ENCODE peak calls at places on chromosomes 11 and 22, in seven cellular contexts. T, B, D, J, S, G and H are unnamed samples.

GRCh38 chr11:68340003-68340767 is 27.8 kb downstream of the LRP5 start:
- DNase-seq in T (no peak), B (no peak), D (no peak), J (no peak), S (no peak), G (no peak), H (no peak)

GRCh38 chr11:110092577-110093406 is at the start of gene ZC3H12C:
- DNase-seq in T (peak; percentile 88), B (peak; percentile 94), D (peak; percentile 91), J (peak; percentile 92), S (peak; percentile 77), G (peak; percentile 87), H (peak; percentile 88)

GRCh38 chr11:87122852-87123251 is 85.1 kb downstream of the TMEM135 start:
- DNase-seq in T (no peak), B (no peak), D (no peak), J (no peak), S (no peak), G (no peak), H (no peak)

GRCh38 chr22:44648085-44648820 is 53.8 kb upstream of the PRR5 start:
- DNase-seq in T (no peak), B (peak; percentile 11), D (no peak), J (no peak), S (no peak), G (no peak), H (no peak)

GRCh38 chr11:126738632-126739031 is 261.9 kb downstream of the KIRREL3 start:
- DNase-seq in T (no peak), B (no peak), D (no peak), J (no peak), S (no peak), G (no peak), H (no peak)

GRCh38 chr11:304061-304506 is 3.5 kb upstream of the IFITM2 start:
- DNase-seq in T (no peak), B (no peak), D (no peak), J (no peak), S (no peak), G (no peak), H (no peak)

GRCh38 chr11:58616594-58616993 is 5.9 kb upstream of the CNTF start:
- DNase-seq in T (peak; percentile 70), B (peak; percentile 74), D (peak; percentile 86), J (peak; percentile 93), S (peak; percentile 90), G (no peak), H (no peak)

GRCh38 chr11:61004841-61005240 is 33.4 kb downstream of the CD6 start:
- DNase-seq in T (peak; percentile 71), B (no peak), D (no peak), J (peak; percentile 19), S (no peak), G (no peak), H (no peak)

GRCh38 chr11:40328890-40329617 is 1130.4 kb downstream of the LRRC4C start:
- DNase-seq in T (no peak), B (peak; percentile 99), D (peak; percentile 19), J (peak; percentile 100), S (peak; percentile 100), G (peak; percentile 69), H (no peak)

GRCh38 chr11:10350341-10350740 is 45.5 kb downstream of the ADM start:
- DNase-seq in T (no peak), B (peak; percentile 71), D (no peak), J (peak; percentile 91), S (no peak), G (no peak), H (no peak)

GRCh38 chr11:68998390-68998911 is 14.6 kb downstream of the MRGPRF start:
- DNase-seq in T (no peak), B (no peak), D (peak; percentile 26), J (peak; percentile 39), S (no peak), G (no peak), H (peak; percentile 18)

GRCh38 chr11:17343907-17344306 is 7.7 kb upstream of the NCR3LG1 start:
- DNase-seq in T (no peak), B (peak; percentile 86), D (peak; percentile 40), J (peak; percentile 96), S (peak; percentile 44), G (no peak), H (no peak)

GRCh38 chr11:32006799-32007388 is 84.0 kb upstream of the RCN1 start:
- DNase-seq in T (no peak), B (peak; percentile 55), D (peak; percentile 22), J (peak; percentile 74), S (peak; percentile 38), G (no peak), H (no peak)

GRCh38 chr11:34168642-34169051 is 63.2 kb downstream of the NAT10 start:
- DNase-seq in T (no peak), B (no peak), D (no peak), J (peak; percentile 26), S (no peak), G (no peak), H (no peak)

GRCh38 chr11:32358729-32359128 is 76.6 kb downstream of the WT1 start:
- DNase-seq in T (peak; percentile 70), B (no peak), D (no peak), J (no peak), S (no peak), G (no peak), H (no peak)

GRCh38 chr11:81039916-81040530 is 1599.2 kb upstream of the TENM4 start:
- DNase-seq in T (no peak), B (no peak), D (no peak), J (no peak), S (no peak), G (no peak), H (no peak)

DNA sequence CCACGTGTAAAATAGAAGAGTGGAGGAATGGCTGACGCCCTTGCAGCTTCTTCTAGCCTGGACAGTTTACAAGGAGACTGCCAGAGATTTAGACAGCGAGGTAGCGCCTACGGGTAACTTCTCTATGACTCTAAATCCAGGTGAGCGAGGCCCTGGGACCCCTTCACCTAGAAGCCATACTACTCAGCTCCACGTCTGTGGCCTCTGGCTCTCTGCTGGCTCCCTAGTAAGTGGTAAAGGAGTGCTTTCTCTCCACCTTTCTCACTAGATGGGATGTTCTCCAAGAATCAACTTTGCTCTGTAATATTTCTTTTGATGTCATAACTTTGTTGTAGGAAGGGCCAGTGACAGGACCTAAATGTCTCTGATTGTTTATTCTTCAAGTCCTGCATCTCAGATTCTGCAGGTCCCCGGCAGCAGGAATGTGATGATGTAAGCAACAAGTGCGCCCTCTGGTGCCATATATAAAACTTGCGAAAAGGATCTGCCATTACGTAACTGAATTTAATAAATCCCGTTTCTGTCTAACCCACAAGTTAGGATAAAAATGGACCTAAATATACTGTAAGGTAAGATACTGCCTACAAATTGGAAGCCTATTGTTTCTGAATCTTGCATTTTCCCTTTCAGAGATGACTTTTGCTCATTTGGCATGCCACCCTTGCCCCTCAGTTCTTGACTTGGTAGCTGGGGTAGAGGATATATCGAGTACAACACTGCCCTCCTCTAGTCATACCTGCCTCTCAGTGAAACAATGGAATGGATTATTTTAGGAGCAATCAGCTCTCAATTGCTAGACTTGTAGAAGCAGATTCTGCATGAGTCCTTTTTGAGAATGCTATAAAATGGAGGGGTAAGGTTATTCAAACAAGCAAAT is 11.0 kb upstream of the PTPN5 start:
- DNase-seq in T (no peak), B (peak; percentile 82), D (peak; percentile 49), J (peak; percentile 89), S (peak; percentile 43), G (peak; percentile 52), H (no peak)
- TF ChIP-seq CTCF in T (no peak), B (peak; percentile 60), D (peak; percentile 63), J (peak; percentile 79), S (peak; percentile 55), G (no peak), H (peak; percentile 45)

GRCh38 chr22:30635273-30636225 is at the start of gene SLC35E4:
- DNase-seq in T (peak; percentile 98), B (peak; percentile 94), D (peak; percentile 96), J (peak; percentile 93), S (peak; percentile 37), G (peak; percentile 97), H (peak; percentile 93)
- TF ChIP-seq CTCF in T (no peak), B (no peak), D (peak; percentile 44), J (no peak), S (peak; percentile 37), G (no peak), H (no peak)

GRCh38 chr22:27949421-27949820 is 30.4 kb upstream of the PITPNB start:
- DNase-seq in T (no peak), B (no peak), D (no peak), J (no peak), S (no peak), G (no peak), H (no peak)

GRCh38 chr22:27947461-27947860 is 28.4 kb upstream of the PITPNB start:
- DNase-seq in T (no peak), B (no peak), D (no peak), J (no peak), S (no peak), G (no peak), H (no peak)

GRCh38 chr22:27952779-27953178 is 33.7 kb upstream of the PITPNB start:
- DNase-seq in T (no peak), B (peak; percentile 17), D (no peak), J (peak; percentile 57), S (no peak), G (no peak), H (no peak)

GRCh38 chr22:27948569-27948968 is 29.5 kb upstream of the PITPNB start:
- DNase-seq in T (no peak), B (no peak), D (no peak), J (no peak), S (no peak), G (no peak), H (no peak)

DNA sequence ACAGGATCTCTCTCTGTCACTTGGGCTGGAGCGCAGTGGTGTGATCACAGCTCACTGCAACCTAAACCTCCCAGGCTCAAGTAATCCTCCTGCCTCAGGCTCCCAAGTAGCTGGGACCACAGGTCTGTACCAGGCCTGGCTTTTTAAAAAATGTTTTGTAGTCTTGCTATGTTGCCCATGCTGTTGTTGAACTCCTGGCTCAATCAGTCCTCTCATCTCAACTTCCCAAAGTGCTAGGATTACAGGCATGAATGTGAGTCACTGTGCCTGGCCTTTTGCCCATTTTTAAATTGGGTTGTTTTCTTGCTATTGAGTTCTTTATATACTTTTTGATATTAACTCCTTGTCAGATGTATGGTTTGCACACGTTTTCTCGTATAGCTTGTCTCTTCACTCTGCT is 33.0 kb upstream of the PITPNB start:
- DNase-seq in T (no peak), B (peak; percentile 36), D (peak; percentile 33), J (peak; percentile 89), S (peak; percentile 46), G (no peak), H (no peak)
- TF ChIP-seq CTCF in T (no peak), B (no peak), D (no peak), J (no peak), S (no peak), G (no peak), H (no peak)

GRCh38 chr11:131807876-131808275 is 437.5 kb downstream of the NTM start:
- DNase-seq in T (no peak), B (no peak), D (no peak), J (no peak), S (no peak), G (no peak), H (no peak)

GRCh38 chr11:131811380-131811779 is 441.0 kb downstream of the NTM start:
- DNase-seq in T (no peak), B (peak; percentile 91), D (no peak), J (no peak), S (no peak), G (no peak), H (no peak)

GRCh38 chr11:131809203-131809948 is 439.0 kb downstream of the NTM start:
- DNase-seq in T (no peak), B (no peak), D (no peak), J (no peak), S (no peak), G (no peak), H (no peak)

GRCh38 chr11:131810511-131810910 is 440.1 kb downstream of the NTM start:
- DNase-seq in T (no peak), B (no peak), D (no peak), J (no peak), S (no peak), G (no peak), H (no peak)

GRCh38 chr11:131808466-131808865 is 438.1 kb downstream of the NTM start:
- DNase-seq in T (no peak), B (peak; percentile 44), D (no peak), J (no peak), S (no peak), G (no peak), H (no peak)
- TF ChIP-seq CTCF in T (no peak), B (no peak), D (no peak), J (no peak), S (no peak), G (no peak), H (no peak)